ENCODE peak calls at places on chromosomes 1 and 21, in five cellular contexts. One of them, this sample, is unnamed. For H3K9me3, the result is how much of the 10 kb centered on the place peaks cover.

GRCh38 chr1:246117066-246117791 is 389.9 kb downstream of the SMYD3 start:
- DNase-seq in heart right ventricle: no peak
- DNase-seq in ovary: no peak
- DNase-seq in lung: peak
- DNase-seq in tibial nerve: no peak
- DNase-seq in this sample: peak

GRCh38 chr1:175433586-175434267 is 241.2 kb upstream of the KIAA0040 start:
- DNase-seq in heart right ventricle: no peak
- DNase-seq in ovary: no peak
- DNase-seq in lung: no peak
- DNase-seq in tibial nerve: no peak
- DNase-seq in this sample: no peak

GRCh38 chr1:76198452-76198851 is 123.9 kb downstream of the ST6GALNAC3 start:
- DNase-seq in heart right ventricle: no peak
- DNase-seq in ovary: no peak
- DNase-seq in lung: no peak
- DNase-seq in tibial nerve: no peak
- DNase-seq in this sample: no peak

GRCh38 chr1:19034721-19035120 is 78.2 kb upstream of the IFFO2 start:
- DNase-seq in heart right ventricle: no peak
- DNase-seq in ovary: no peak
- DNase-seq in lung: no peak
- DNase-seq in tibial nerve: no peak
- DNase-seq in this sample: no peak

GRCh38 chr1:198121058-198121829 is 35.6 kb upstream of the NEK7 start:
- DNase-seq in heart right ventricle: no peak
- DNase-seq in ovary: no peak
- DNase-seq in lung: no peak
- DNase-seq in tibial nerve: no peak
- DNase-seq in this sample: no peak

GRCh38 chr1:150479927-150480352 is 7.3 kb upstream of the TARS2 start:
- DNase-seq in heart right ventricle: no peak
- DNase-seq in ovary: no peak
- DNase-seq in lung: no peak
- DNase-seq in tibial nerve: no peak
- DNase-seq in this sample: no peak

GRCh38 chr1:228122921-228123441 is 13.9 kb upstream of the MRPL55 start:
- DNase-seq in heart right ventricle: no peak
- DNase-seq in ovary: no peak
- DNase-seq in lung: no peak
- DNase-seq in tibial nerve: no peak
- DNase-seq in this sample: no peak

GRCh38 chr1:210233495-210234253 is 1.1 kb downstream of the SERTAD4 start:
- DNase-seq in heart right ventricle: peak
- DNase-seq in ovary: peak
- DNase-seq in lung: peak
- DNase-seq in tibial nerve: no peak
- DNase-seq in this sample: no peak

GRCh38 chr1:202953412-202953811 is 4.7 kb downstream of the ADIPOR1 start:
- DNase-seq in heart right ventricle: no peak
- DNase-seq in ovary: no peak
- DNase-seq in lung: no peak
- DNase-seq in tibial nerve: no peak
- DNase-seq in this sample: no peak

GRCh38 chr1:171426645-171427044 is 58.7 kb upstream of the PRRC2C start:
- DNase-seq in heart right ventricle: no peak
- DNase-seq in ovary: no peak
- DNase-seq in lung: no peak
- DNase-seq in tibial nerve: no peak
- DNase-seq in this sample: no peak

GRCh38 chr1:171429137-171429536 is 56.2 kb upstream of the PRRC2C start:
- DNase-seq in heart right ventricle: no peak
- DNase-seq in ovary: no peak
- DNase-seq in lung: no peak
- DNase-seq in tibial nerve: no peak
- DNase-seq in this sample: no peak

GRCh38 chr1:171431994-171432393 is 53.3 kb upstream of the PRRC2C start:
- DNase-seq in heart right ventricle: no peak
- DNase-seq in ovary: no peak
- DNase-seq in lung: no peak
- DNase-seq in tibial nerve: no peak
- DNase-seq in this sample: no peak

GRCh38 chr1:171424494-171424893 is 60.8 kb upstream of the PRRC2C start:
- DNase-seq in heart right ventricle: no peak
- DNase-seq in ovary: no peak
- DNase-seq in lung: no peak
- DNase-seq in tibial nerve: no peak
- DNase-seq in this sample: no peak

DNA sequence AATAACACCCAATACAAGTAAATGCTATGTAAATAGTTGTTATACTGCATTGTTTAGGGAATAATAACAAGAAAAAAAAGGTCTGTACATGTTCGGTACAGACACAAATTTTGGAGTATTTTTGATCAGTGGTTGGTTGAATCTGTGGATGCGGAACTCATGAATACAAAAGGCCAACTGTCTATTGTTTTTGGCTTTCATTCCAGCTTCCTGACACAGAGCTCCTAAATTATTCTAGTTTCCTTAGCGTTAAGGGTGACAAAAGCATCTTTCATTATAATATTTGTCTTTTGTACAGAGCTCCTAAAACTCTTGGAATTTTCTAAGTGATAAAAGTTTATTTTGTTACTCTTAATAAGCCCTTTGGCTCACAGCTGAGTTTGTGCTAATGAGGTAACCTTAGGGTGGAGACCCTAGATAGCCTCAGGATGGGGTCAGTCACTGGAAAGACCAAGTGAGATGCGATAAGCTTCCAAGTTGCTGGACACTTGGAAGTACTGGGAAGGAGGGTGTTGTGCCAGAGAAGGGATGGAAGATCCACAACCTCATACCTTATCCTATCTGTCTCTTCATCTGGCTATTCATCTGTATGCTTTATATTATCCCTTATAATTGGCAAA is 57.4 kb upstream of the PRRC2C start:
- DNase-seq in heart right ventricle: no peak
- DNase-seq in ovary: no peak
- DNase-seq in lung: no peak
- DNase-seq in tibial nerve: no peak
- DNase-seq in this sample: no peak
- H3K9me3 ChIP-seq in heart right ventricle: under half
- H3K9me3 ChIP-seq in ovary: under half
- H3K9me3 ChIP-seq in lung: under half
- H3K9me3 ChIP-seq in tibial nerve: under half
- H3K9me3 ChIP-seq in this sample: under half

GRCh38 chr1:49397086-49397485 is 620.4 kb upstream of the BEND5 start:
- DNase-seq in heart right ventricle: no peak
- DNase-seq in ovary: no peak
- DNase-seq in lung: no peak
- DNase-seq in tibial nerve: no peak
- DNase-seq in this sample: no peak
- H3K9me3 ChIP-seq in heart right ventricle: under half
- H3K9me3 ChIP-seq in ovary: under half
- H3K9me3 ChIP-seq in lung: under half
- H3K9me3 ChIP-seq in tibial nerve: under half
- H3K9me3 ChIP-seq in this sample: under half

GRCh38 chr1:238501290-238501689 is 610.6 kb upstream of the ZP4 start:
- DNase-seq in heart right ventricle: no peak
- DNase-seq in ovary: no peak
- DNase-seq in lung: no peak
- DNase-seq in tibial nerve: no peak
- DNase-seq in this sample: no peak

DNA sequence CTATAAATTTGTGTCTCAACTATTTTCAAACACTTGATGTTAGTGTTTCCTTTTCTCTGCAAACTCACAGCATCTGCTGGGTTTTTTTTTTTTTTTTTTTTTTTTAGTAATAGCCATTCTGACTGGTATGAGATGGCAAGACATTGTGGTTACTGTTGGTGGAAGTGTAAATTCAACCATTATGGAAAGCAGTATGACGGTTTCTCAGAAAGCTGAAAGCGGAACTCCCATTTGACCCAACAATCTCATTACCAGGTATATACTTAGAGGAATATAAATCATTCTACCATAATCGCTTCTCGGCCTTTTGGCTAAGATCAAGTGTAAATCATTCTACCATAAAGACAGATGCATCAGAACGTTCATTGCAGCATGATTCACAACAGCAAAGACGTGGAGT is 608.3 kb upstream of the ZP4 start:
- DNase-seq in heart right ventricle: no peak
- DNase-seq in ovary: no peak
- DNase-seq in lung: no peak
- DNase-seq in tibial nerve: no peak
- DNase-seq in this sample: no peak
- H3K9me3 ChIP-seq in heart right ventricle: under half
- H3K9me3 ChIP-seq in ovary: under half
- H3K9me3 ChIP-seq in lung: under half
- H3K9me3 ChIP-seq in tibial nerve: under half
- H3K9me3 ChIP-seq in this sample: under half

GRCh38 chr1:181496759-181497158 is 13.4 kb downstream of the CACNA1E start:
- DNase-seq in heart right ventricle: no peak
- DNase-seq in ovary: no peak
- DNase-seq in lung: no peak
- DNase-seq in tibial nerve: no peak
- DNase-seq in this sample: no peak
- H3K9me3 ChIP-seq in heart right ventricle: under half
- H3K9me3 ChIP-seq in ovary: under half
- H3K9me3 ChIP-seq in lung: under half
- H3K9me3 ChIP-seq in tibial nerve: under half
- H3K9me3 ChIP-seq in this sample: under half

GRCh38 chr21:25424045-25424444 is 183.2 kb downstream of the MRPL39 start:
- DNase-seq in heart right ventricle: no peak
- DNase-seq in ovary: no peak
- DNase-seq in lung: no peak
- DNase-seq in tibial nerve: no peak
- DNase-seq in this sample: no peak

GRCh38 chr21:25422610-25423608 is 184.4 kb downstream of the MRPL39 start:
- DNase-seq in heart right ventricle: no peak
- DNase-seq in ovary: no peak
- DNase-seq in lung: no peak
- DNase-seq in tibial nerve: no peak
- DNase-seq in this sample: no peak

GRCh38 chr21:25421327-25422028 is 185.8 kb downstream of the MRPL39 start:
- DNase-seq in heart right ventricle: no peak
- DNase-seq in ovary: no peak
- DNase-seq in lung: no peak
- DNase-seq in tibial nerve: no peak
- DNase-seq in this sample: peak

GRCh38 chr21:25424674-25425073 is 182.6 kb downstream of the MRPL39 start:
- DNase-seq in heart right ventricle: no peak
- DNase-seq in ovary: no peak
- DNase-seq in lung: no peak
- DNase-seq in tibial nerve: no peak
- DNase-seq in this sample: no peak

GRCh38 chr21:25420831-25421230 is 186.4 kb downstream of the MRPL39 start:
- DNase-seq in heart right ventricle: no peak
- DNase-seq in ovary: no peak
- DNase-seq in lung: no peak
- DNase-seq in tibial nerve: no peak
- DNase-seq in this sample: no peak
- H3K9me3 ChIP-seq in heart right ventricle: under half
- H3K9me3 ChIP-seq in ovary: under half
- H3K9me3 ChIP-seq in lung: under half
- H3K9me3 ChIP-seq in tibial nerve: under half
- H3K9me3 ChIP-seq in this sample: under half

GRCh38 chr1:5751171-5751556 is 241.1 kb downstream of the NPHP4 start:
- DNase-seq in heart right ventricle: no peak
- DNase-seq in ovary: no peak
- DNase-seq in lung: no peak
- DNase-seq in tibial nerve: peak
- DNase-seq in this sample: no peak
- H3K9me3 ChIP-seq in heart right ventricle: under half
- H3K9me3 ChIP-seq in ovary: under half
- H3K9me3 ChIP-seq in lung: under half
- H3K9me3 ChIP-seq in tibial nerve: under half
- H3K9me3 ChIP-seq in this sample: under half

DNA sequence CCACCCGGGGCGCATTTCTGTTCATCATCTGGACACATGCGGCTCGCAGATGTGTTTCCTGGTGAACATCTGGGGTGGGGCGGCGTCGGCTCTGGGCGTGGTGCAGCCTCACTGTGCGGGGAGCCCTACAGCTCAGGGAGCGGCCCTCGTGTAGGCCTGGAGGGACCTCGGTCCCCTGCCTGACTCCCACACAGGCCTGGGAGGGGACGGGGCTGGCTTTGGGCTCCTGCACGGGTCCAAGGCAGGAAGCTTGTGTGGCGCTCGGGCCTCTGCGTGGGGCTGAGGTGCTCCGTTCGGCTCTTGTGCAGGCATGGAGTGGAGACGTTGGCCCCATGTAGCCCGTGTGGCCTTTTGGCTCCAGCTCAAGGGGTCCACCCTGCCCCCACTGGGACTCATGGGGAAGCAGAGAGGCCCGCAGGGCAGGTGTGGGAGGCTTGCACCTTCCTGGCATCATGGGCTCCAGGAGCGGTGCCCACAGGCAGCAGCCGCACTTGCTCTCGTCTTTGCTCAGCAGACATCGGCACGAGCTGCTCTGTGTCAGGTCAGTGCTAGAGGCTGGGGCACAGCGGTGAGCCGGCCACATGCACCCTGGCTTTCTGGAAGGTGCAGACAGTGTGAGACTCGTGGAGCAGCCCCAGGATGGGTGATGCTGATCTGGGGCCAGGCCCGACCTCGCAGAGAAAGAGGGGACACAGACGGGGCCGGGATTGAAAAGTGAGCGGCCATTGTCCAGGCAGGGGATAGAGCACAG is 90.1 kb upstream of the ACTRT2 start:
- DNase-seq in heart right ventricle: no peak
- DNase-seq in ovary: no peak
- DNase-seq in lung: no peak
- DNase-seq in tibial nerve: no peak
- DNase-seq in this sample: no peak
- H3K9me3 ChIP-seq in heart right ventricle: under half
- H3K9me3 ChIP-seq in ovary: under half
- H3K9me3 ChIP-seq in lung: under half
- H3K9me3 ChIP-seq in tibial nerve: under half
- H3K9me3 ChIP-seq in this sample: under half

DNA sequence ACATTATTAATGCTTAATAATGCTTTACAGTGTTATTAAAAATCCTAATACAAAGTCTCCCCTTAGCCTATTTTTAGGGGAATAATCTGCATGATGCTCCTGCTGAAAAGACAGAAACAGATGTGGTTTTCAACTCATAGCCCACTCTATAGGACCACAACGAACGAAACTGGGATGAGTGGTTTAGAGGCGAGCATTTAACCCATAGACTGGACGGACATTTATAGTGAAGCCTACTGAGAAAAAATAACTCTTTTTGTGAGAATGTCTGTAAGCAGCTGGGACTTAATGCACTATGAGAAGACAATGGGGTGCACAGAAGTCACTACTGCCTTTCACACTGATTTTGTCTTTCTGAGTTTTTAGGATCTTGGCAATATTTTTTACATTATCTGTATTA is 1599.6 kb upstream of the B3GALT2 start:
- DNase-seq in heart right ventricle: no peak
- DNase-seq in ovary: no peak
- DNase-seq in lung: no peak
- DNase-seq in tibial nerve: no peak
- DNase-seq in this sample: no peak
- H3K9me3 ChIP-seq in heart right ventricle: under half
- H3K9me3 ChIP-seq in ovary: under half
- H3K9me3 ChIP-seq in lung: under half
- H3K9me3 ChIP-seq in tibial nerve: under half
- H3K9me3 ChIP-seq in this sample: under half

This sample was measured in T-helper 17 cell.